ENCODE peak calls at places on chromosomes 16 and 17, in five cellular contexts. J is lower lobe of right lung, Z is AG09309, X is IMR-90, M is stomach. S is an unnamed sample.

GRCh38 chr17:27499451-27500265 is 43.4 kb downstream of the KSR1 start:
- DNase-seq in M (no peak), Z (no peak), J (no peak), X (no peak), S (no peak)

GRCh38 chr17:67026341-67026740 is 18.0 kb upstream of the CACNG1 start:
- DNase-seq in X (no peak), Z (no peak), M (no peak), J (no peak), S (no peak)

GRCh38 chr17:38922538-38923291 is 2.7 kb upstream of the LASP1NB start:
- DNase-seq in X (peak; percentile 69), M (peak; percentile 73), J (no peak), Z (peak; percentile 18), S (peak; percentile 53)

GRCh38 chr17:40309938-40310510 is 1.0 kb downstream of the RARA start:
- DNase-seq in J (no peak), Z (no peak), M (no peak), X (no peak), S (peak; percentile 59)

GRCh38 chr16:85303354-85303883 is 191.1 kb upstream of the CIBAR2 start:
- DNase-seq in M (peak; percentile 64), X (no peak), Z (no peak), J (peak; percentile 79), S (no peak)

GRCh38 chr17:8654822-8655221 is 24.3 kb upstream of the MYH10 start:
- DNase-seq in Z (no peak), J (no peak), X (no peak), M (no peak), S (no peak)

GRCh38 chr16:6970171-6970857 is 362.3 kb upstream of the RBFOX1 start:
- DNase-seq in Z (no peak), J (no peak), M (no peak), X (no peak), S (no peak)

GRCh38 chr16:55364811-55365210 is 40.8 kb downstream of the IRX6 start:
- DNase-seq in X (no peak), M (no peak), J (no peak), Z (no peak), S (no peak)

GRCh38 chr17:74454197-74455024 is 12.0 kb upstream of the CD300A start:
- DNase-seq in M (no peak), J (peak; percentile 94), X (peak; percentile 29), Z (no peak), S (no peak)

GRCh38 chr16:83742076-83742475 is 65.7 kb upstream of the HSBP1 start:
- DNase-seq in J (no peak), M (no peak), Z (no peak), X (no peak), S (no peak)

GRCh38 chr17:82416264-82416663 is 1.9 kb upstream of the HEXD start:
- DNase-seq in M (no peak), Z (no peak), X (no peak), J (no peak), S (no peak)

GRCh38 chr17:82415786-82416185 is 2.4 kb upstream of the HEXD start:
- DNase-seq in M (no peak), X (no peak), J (no peak), Z (no peak), S (no peak)

GRCh38 chr17:82416771-82417170 is 1.4 kb upstream of the HEXD start:
- DNase-seq in J (no peak), X (no peak), M (no peak), Z (no peak), S (no peak)

GRCh38 chr17:82414548-82415281 is 3.4 kb upstream of the HEXD start:
- DNase-seq in Z (no peak), X (peak; percentile 50), M (peak; percentile 72), J (peak; percentile 81), S (no peak)

DNA sequence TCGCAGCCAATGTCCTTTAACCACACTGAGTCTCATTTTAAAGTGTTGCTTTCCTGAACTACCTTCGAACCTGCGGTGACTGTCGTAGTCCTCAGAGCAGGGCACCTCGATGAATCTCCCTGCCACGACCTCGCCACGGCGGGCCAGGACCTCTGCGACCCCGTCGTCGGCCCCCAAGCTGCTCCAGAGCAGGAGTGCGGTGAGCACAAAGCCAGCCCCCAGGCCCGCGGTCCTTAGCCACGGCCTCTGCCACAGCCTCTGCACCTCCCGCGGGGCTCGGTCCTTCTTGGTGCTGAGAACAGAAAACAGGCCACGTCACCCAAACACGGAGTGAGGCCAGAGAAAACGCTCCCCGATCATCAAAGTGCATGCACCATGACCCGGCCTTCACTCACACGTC is 2.8 kb upstream of the HEXD start:
- DNase-seq in Z (no peak), M (no peak), J (no peak), X (no peak), S (no peak)
- TF ChIP-seq CTCF in Z (no peak), M (no peak), J (no peak), X (no peak), S (no peak)

DNA sequence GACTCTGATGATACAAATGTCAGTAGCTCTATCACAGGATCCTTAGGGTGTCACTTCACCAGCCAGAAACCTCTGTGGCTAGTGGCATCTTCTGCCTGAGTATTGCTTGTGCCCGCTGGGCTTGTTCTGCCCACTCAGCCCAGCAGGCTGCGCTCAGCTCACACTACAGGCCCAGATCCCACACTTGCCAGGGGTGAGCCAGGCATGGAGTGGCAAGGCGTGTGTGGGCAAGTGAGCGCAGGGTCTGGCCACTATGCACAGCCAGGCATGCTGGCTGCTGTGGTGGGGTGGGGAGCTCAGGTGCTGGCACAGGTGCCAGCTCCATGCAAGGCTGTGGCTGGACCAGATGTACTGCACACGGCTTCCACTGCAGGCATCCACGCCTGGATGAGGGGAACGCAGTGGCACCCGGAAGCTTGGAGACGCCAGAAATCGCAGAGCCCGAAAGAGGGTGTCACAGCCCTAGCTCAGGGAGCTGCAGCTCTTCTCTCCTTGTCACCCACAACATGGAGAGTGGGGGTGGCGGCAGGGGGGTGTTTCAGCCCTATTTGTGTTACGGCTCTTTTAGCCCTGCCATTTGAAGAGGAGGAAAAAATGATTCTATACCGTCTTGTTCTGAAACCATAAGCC is 10.2 kb downstream of the CFAP97D1 start:
- DNase-seq in M (no peak), X (no peak), Z (no peak), J (no peak), S (no peak)
- TF ChIP-seq CTCF in M (no peak), X (peak; percentile 26), Z (peak; percentile 30), J (no peak), S (peak; percentile 45)

GRCh38 chr17:36934144-36934758 is 3.0 kb upstream of the LHX1 start:
- DNase-seq in M (no peak), X (no peak), J (no peak), Z (no peak), S (no peak)
- TF ChIP-seq CTCF in M (no peak), X (no peak), J (no peak), Z (no peak), S (peak; percentile 15)

DNA sequence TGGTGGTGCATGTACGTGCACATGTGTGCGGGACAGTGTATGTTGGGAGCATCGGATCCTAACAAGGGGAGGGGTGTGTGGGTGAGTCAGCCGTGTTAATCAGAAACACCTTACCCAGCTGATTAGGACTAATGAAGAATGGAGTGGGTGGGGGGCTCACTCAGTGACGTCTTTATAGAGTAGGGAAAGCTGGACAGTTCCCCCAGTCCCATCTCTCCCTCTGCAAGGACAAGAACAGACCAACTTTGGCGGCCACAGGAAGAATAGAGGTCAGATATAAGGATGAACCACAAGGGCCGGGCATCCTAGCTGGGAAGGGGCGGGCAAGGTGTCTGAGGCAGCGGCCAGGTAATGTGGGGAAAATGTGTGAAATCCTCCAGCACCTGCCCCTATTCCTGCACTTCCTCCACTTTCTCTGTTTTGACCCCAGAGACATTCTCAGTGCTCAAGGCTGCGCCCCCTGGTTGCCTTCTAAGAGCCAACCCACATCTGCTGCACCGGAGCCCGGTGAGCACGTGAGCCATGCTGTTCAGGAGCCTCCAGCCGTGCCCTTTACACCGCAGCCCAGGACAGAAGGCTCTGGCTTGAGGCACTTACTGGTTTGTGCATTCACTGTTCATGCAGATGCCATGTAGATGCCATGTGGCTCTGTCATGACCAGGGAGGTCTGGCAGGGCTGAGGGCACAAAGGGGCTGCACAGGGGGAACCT is 18.9 kb upstream of the TBX21 start:
- DNase-seq in Z (no peak), X (no peak), J (no peak), M (no peak), S (no peak)
- TF ChIP-seq CTCF in Z (no peak), X (no peak), J (no peak), M (no peak), S (no peak)

DNA sequence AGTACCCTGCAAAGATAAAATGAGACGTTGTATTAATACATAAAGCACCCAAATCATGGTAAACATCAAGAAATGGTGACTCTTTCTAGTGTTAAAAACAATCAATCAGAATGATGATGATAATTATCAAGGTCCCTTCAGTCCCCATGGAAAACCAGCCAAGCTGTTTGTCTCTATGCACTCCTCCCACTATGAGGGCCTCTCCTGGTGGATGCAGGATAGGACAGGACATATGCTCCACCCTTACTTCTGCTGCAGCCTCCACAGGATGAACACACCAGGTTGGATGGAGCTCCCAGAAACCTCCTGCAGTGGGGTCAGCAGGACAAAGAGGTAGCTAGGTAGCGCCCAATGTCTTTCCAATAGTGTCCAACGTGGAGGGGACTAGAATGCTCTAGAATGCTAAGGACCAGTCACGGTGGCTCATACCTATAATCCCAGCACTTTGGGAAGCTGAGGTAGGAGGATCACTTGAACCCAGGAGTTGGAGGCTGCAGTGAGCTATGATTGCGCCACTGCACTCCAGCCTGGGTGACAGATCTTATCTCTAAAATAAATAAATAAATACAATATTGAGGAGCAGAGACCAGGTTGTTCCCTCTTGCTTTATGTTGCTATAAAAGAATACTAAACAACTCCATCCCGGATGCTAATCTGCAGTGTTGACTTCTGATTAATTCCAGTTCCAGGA is 9.9 kb upstream of the KDM8 start:
- DNase-seq in J (no peak), X (no peak), M (no peak), Z (no peak), S (no peak)
- TF ChIP-seq CTCF in J (no peak), X (peak; percentile 5), M (no peak), Z (peak; percentile 19), S (peak; percentile 11)

GRCh38 chr16:24482681-24483202 is 56.6 kb upstream of the RBBP6 start:
- DNase-seq in Z (no peak), X (no peak), J (no peak), M (no peak), S (no peak)

DNA sequence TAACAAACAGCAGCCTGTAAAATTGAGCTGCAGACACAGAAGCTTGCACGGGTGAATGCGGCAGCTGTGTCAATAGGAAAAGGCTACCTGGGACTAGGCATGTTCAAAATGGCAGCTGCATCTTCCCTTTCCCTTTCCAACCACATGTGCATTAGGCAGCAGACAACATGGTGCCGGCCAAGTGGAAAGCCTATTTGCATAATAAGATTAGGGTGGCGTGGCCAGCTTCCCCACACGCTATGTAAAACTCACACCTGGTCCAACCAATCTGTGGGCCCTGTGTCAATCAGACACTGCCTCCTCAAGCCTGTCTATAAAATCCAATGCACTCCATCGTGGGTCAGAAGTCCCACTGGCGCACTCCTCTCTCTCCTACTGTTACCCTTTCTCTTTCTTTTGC is 61.0 kb upstream of the RBBP6 start:
- DNase-seq in Z (no peak), X (no peak), M (no peak), J (no peak), S (no peak)
- TF ChIP-seq CTCF in Z (no peak), X (no peak), M (no peak), J (no peak), S (no peak)